ENCODE peak calls at places on chromosomes 5 and 9, in ten cellular contexts. S, K, F, B, L, Q, H, M, D and V are unnamed samples. For H3K4me1, the result is how much of the 10 kb centered on the place peaks cover.

GRCh38 chr9:70013598-70014196 is 30.0 kb upstream of the MAMDC2 start:
- DNase-seq in S (peak), D (no peak), M (no peak), K (peak), F (no peak), H (peak), Q (no peak), L (no peak), B (peak), V (no peak)

GRCh38 chr9:16821344-16821743 is 49.1 kb downstream of the BNC2 start:
- DNase-seq in F (no peak), L (no peak), K (no peak), S (no peak), H (no peak), Q (no peak), M (no peak), D (no peak), B (no peak), V (no peak)

GRCh38 chr5:124395287-124395686 is 351.2 kb downstream of the ZNF608 start:
- DNase-seq in S (no peak), M (no peak), D (no peak), L (no peak), K (no peak), B (no peak), H (no peak), Q (no peak), F (no peak), V (peak)

GRCh38 chr9:88789785-88790184 is 201.5 kb upstream of the S1PR3 start:
- DNase-seq in D (no peak), Q (no peak), B (no peak), K (no peak), L (no peak), S (peak), F (no peak), M (no peak), H (peak), V (no peak)

GRCh38 chr9:134858051-134858841 is 22.4 kb upstream of the FCN2 start:
- DNase-seq in H (peak), S (peak), Q (peak), K (no peak), B (no peak), M (peak), F (no peak), L (no peak), D (no peak), V (no peak)

GRCh38 chr5:162703914-162704313 is 636.3 kb downstream of the GABRG2 start:
- DNase-seq in S (no peak), K (no peak), Q (no peak), B (no peak), H (no peak), M (no peak), D (no peak), F (no peak), L (no peak), V (no peak)

GRCh38 chr5:179404321-179405053 is 59.2 kb upstream of the ADAMTS2 start:
- DNase-seq in B (no peak), F (no peak), S (no peak), K (no peak), D (no peak), M (no peak), H (peak), L (no peak), Q (peak), V (no peak)

GRCh38 chr9:35180801-35181200 is 19.0 kb downstream of the UNC13B start:
- DNase-seq in D (no peak), L (no peak), H (no peak), B (no peak), Q (no peak), K (no peak), S (no peak), M (no peak), F (no peak), V (no peak)

GRCh38 chr9:10252174-10252573 is 360.6 kb downstream of the PTPRD start:
- DNase-seq in L (no peak), H (no peak), D (no peak), K (peak), M (no peak), F (no peak), B (peak), Q (no peak), S (no peak), V (no peak)

GRCh38 chr9:134291452-134291881 is 34.8 kb upstream of the RXRA start:
- DNase-seq in B (peak), K (no peak), L (no peak), Q (no peak), D (no peak), M (no peak), H (no peak), F (peak), S (no peak), V (no peak)

DNA sequence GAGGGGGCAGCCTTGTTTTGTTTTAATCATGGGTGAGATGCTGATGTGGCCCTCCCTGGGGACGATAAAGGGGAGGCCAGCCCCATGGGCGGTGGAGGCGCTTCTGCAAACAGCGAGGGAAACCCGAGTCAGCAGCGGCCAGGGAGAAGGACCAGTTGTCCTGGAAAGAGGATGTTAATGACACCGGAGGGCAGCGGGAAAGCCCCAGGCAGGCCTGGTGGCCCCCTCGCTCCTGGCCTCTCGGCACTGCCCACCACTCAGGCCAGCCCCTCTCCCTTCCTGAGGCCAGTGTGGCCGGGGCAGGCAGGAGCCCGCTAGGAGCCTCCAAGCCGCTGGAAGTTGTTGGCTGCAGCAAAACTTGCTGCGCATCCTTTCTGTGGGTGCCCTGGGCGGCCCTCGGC is 36.7 kb downstream of the LMX1B start:
- DNase-seq in D (no peak), M (no peak), K (no peak), F (no peak), S (no peak), Q (no peak), H (no peak), L (no peak), B (no peak), V (no peak)
- H3K4me1 ChIP-seq in D (under half), M (under half), K (under half), F (under half), S (under half), Q (under half), H (under half), L (under half), B (under half), V (under half)

DNA sequence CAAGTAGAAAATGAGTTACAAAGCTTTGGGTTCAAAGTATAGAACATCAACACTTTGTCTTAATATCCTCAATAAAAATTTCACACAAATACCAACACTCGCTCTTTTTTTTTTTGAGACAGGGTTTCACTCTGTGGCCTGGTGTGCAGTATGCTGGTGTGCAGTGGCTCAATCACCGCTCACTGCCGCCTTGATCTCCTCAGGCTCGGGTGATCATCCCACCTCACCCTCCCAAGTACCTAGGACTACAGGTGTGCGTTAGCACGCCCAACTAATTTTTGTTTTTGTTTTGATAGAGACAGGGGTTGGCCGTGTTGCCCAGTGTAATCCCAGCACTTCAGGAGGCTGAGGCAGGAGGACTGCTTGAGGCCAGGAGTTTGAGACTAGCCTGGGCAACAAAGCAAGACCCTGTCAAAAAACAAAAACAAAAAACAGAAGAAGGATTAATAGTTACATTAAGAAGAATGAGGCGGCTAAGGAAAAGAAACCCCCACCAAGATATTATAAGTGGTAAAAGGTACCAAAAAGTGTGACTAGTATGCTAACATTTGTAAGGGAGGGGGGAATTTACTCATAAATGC is 20.3 kb downstream of the FNBP1 start:
- DNase-seq in D (no peak), L (no peak), F (no peak), S (no peak), H (no peak), K (no peak), M (no peak), B (no peak), Q (no peak), V (no peak)
- H3K4me3 ChIP-seq in D (no peak), L (no peak), F (no peak), S (no peak), H (no peak), K (no peak), M (no peak), B (no peak), Q (no peak), V (no peak)

GRCh38 chr5:157509587-157509986 is 49.6 kb downstream of the NIPAL4 start:
- DNase-seq in F (no peak), M (no peak), L (no peak), B (no peak), H (no peak), S (no peak), D (no peak), Q (no peak), K (no peak), V (no peak)
- H3K4me1 ChIP-seq in F (under half), M (under half), L (under half), B (under half), H (under half), S (under half), D (under half), Q (under half), K (under half), V (under half)

GRCh38 chr5:16712178-16712577 is 95.4 kb upstream of the RETREG1 start:
- DNase-seq in M (no peak), B (no peak), D (no peak), S (no peak), H (no peak), Q (no peak), L (no peak), F (no peak), K (no peak), V (no peak)

GRCh38 chr5:16713386-16713928 is 96.7 kb upstream of the RETREG1 start:
- DNase-seq in F (no peak), H (peak), D (no peak), Q (no peak), M (no peak), B (no peak), K (no peak), L (no peak), S (no peak), V (peak)

GRCh38 chr5:16707869-16708192 is 91.0 kb upstream of the RETREG1 start:
- DNase-seq in K (no peak), H (no peak), D (no peak), B (no peak), S (no peak), Q (no peak), F (no peak), L (no peak), M (no peak), V (no peak)

GRCh38 chr5:16709691-16710420 is 93.1 kb upstream of the RETREG1 start:
- DNase-seq in Q (no peak), D (no peak), H (peak), L (no peak), B (no peak), K (no peak), F (no peak), S (no peak), M (no peak), V (no peak)

GRCh38 chr5:16712600-16712999 is 95.8 kb upstream of the RETREG1 start:
- DNase-seq in H (peak), B (no peak), K (no peak), L (no peak), D (no peak), F (no peak), Q (no peak), S (no peak), M (no peak), V (no peak)
- H3K4me3 ChIP-seq in H (no peak), B (no peak), K (no peak), L (no peak), D (no peak), F (no peak), Q (no peak), S (no peak), M (no peak), V (no peak)

GRCh38 chr9:742104-742503 is 99.4 kb upstream of the DMRT1 start:
- DNase-seq in B (no peak), M (no peak), D (no peak), F (no peak), S (no peak), L (no peak), Q (no peak), K (no peak), H (no peak), V (no peak)
- H3K4me1 ChIP-seq in B (under half), M (under half), D (under half), F (under half), S (under half), L (under half), Q (under half), K (under half), H (under half), V (under half)

GRCh38 chr9:19408316-19408692 is 505 bp upstream of the ACER2 start:
- DNase-seq in M (no peak), S (no peak), F (no peak), K (peak), Q (no peak), H (no peak), B (peak), D (peak), L (peak), V (no peak)

GRCh38 chr9:19409406-19410194 is 791 bp downstream of the ACER2 start:
- DNase-seq in M (peak), F (no peak), H (no peak), B (peak), K (peak), L (peak), S (peak), D (peak), Q (no peak), V (peak)

GRCh38 chr9:19408693-19409405 is at the start of gene ACER2:
- DNase-seq in Q (peak), F (peak), B (peak), M (peak), K (peak), H (peak), L (peak), D (peak), S (peak), V (peak)

GRCh38 chr9:19405771-19406170 is 3.0 kb upstream of the ACER2 start:
- DNase-seq in H (no peak), F (no peak), B (no peak), D (no peak), M (no peak), L (no peak), K (no peak), Q (no peak), S (no peak), V (no peak)

DNA sequence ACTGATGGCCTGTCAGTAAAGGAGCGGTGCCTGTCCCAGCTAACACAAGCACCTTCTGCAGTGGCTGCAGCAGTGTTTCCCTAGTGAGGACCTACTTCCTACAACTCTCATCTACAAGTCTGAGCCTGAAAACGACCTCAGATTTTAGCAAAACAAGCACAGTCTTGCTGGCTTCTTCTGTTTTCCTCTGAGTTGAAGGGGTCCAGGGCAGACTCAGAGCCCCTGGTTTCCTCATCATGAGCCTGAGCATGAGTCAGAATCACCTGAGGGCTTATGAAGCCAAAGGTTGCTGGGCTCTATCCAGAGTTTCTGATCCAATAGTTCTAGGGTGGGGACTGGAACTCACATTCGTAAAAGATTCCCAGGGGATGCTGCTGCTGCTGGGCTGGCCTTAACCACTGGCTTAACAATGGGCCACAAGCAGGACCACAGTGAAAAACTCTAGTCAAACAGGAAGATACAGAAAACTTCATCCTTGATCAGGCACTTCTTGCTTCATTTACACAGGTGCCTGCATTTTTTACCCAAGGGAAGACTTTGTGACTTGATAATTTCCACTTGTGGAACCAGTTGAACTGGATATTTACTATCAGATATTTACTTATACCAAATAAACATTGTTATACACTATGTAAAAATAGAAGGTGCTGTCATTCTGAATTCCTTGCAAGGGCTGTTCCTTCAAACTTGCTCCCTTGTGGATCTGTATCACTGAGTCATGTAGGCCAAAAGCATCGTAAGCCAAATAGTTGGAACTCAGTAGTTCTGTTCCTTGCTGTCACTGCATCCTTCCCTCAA is 4.3 kb upstream of the ACER2 start:
- DNase-seq in S (peak), K (no peak), H (no peak), M (no peak), B (no peak), Q (no peak), F (no peak), L (no peak), D (no peak), V (no peak)
- H3K4me3 ChIP-seq in S (no peak), K (no peak), H (no peak), M (no peak), B (no peak), Q (no peak), F (no peak), L (no peak), D (no peak), V (no peak)